ENCODE peak calls at places on chromosomes 3 and 15, in five cellular contexts. B is body of pancreas, X is adrenal gland, V is stomach, O is IMR-90. Q is an unnamed sample.

GRCh38 chr3:54345976-54346375 is 223.6 kb downstream of the CACNA2D3 start:
- DNase-seq in X (no peak), O (no peak), V (no peak), B (no peak), Q (no peak)

GRCh38 chr15:85748729-85749128 is 46.0 kb downstream of the KLHL25 start:
- DNase-seq in V (peak), O (no peak), X (no peak), B (no peak), Q (no peak)

GRCh38 chr3:40476478-40477470 is at the start of gene ZNF619:
- DNase-seq in X (peak), B (peak), V (peak), O (peak), Q (peak)

GRCh38 chr3:101852315-101852714 is 3.0 kb downstream of the NFKBIZ start:
- DNase-seq in B (no peak), X (no peak), O (no peak), V (no peak), Q (no peak)

GRCh38 chr3:36648241-36649034 is 115.9 kb downstream of the DCLK3 start:
- DNase-seq in B (no peak), X (no peak), O (peak), V (no peak), Q (peak)

GRCh38 chr15:50911001-50911400 is 2.5 kb downstream of the AP4E1 start:
- DNase-seq in O (peak), X (no peak), B (no peak), V (no peak), Q (no peak)

GRCh38 chr15:90629217-90629616 is 87.9 kb upstream of the BLM start:
- DNase-seq in V (no peak), O (no peak), X (no peak), B (no peak), Q (no peak)

GRCh38 chr3:37729119-37729518 is 132.6 kb upstream of the CTDSPL start:
- DNase-seq in O (peak), X (no peak), B (no peak), V (no peak), Q (no peak)

GRCh38 chr3:136728434-136728833 is 23.7 kb downstream of the STAG1 start:
- DNase-seq in X (no peak), O (no peak), B (no peak), V (no peak), Q (no peak)

GRCh38 chr3:34106879-34107278 is 308.4 kb downstream of the PDCD6IP start:
- DNase-seq in O (no peak), X (no peak), B (no peak), V (peak), Q (no peak)

GRCh38 chr3:184459355-184459754 is 79.5 kb downstream of the CHRD start:
- DNase-seq in O (peak), B (no peak), V (peak), X (no peak), Q (peak)

GRCh38 chr3:25150199-25150598 is 277.9 kb upstream of the RARB start:
- DNase-seq in O (no peak), X (no peak), B (no peak), V (no peak), Q (no peak)

GRCh38 chr3:46029953-46030543 is 2.8 kb upstream of the XCR1 start:
- DNase-seq in X (no peak), V (no peak), O (no peak), B (no peak), Q (no peak)

GRCh38 chr3:48428088-48428862 is 1.6 kb downstream of the PLXNB1 start:
- DNase-seq in O (no peak), V (peak), B (peak), X (no peak), Q (no peak)

GRCh38 chr15:38547255-38547997 is 17.2 kb downstream of the RASGRP1 start:
- DNase-seq in B (no peak), O (peak), X (no peak), V (no peak), Q (no peak)

GRCh38 chr3:150826466-150827282 is 63.7 kb upstream of the SIAH2 start:
- DNase-seq in B (no peak), X (no peak), O (no peak), V (no peak), Q (no peak)
- TF ChIP-seq POLR2A in B (no peak), X (no peak), O (no peak), V (no peak), Q (no peak)

DNA sequence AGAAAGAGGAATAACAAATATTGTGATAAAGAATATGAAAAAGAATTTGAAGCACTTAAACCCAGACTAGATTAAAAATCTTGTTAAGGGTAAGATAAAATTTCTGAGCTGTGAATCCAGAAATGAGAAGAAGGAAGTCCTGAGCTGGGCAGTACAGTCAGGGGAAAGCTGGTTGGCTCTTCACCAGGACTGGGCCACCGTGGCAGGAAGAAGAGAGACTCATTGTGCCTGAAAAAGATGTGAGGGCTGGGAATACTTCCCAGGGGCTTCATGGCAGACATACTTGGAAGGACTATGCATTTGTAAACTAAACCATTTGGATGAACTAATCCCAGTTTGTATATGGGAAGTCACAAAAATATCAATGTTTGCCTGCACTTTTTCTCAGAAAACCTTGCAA is 28.5 kb upstream of the MYO5C start:
- DNase-seq in O (no peak), X (no peak), B (no peak), V (no peak), Q (no peak)
- TF ChIP-seq POLR2A in O (no peak), X (no peak), B (no peak), V (no peak), Q (no peak)

GRCh38 chr3:86990734-86991481 is at the start of gene VGLL3:
- DNase-seq in B (peak), X (peak), V (peak), O (peak), Q (no peak)
- TF ChIP-seq POLR2A in B (peak), X (no peak), V (no peak), O (peak), Q (no peak)

DNA sequence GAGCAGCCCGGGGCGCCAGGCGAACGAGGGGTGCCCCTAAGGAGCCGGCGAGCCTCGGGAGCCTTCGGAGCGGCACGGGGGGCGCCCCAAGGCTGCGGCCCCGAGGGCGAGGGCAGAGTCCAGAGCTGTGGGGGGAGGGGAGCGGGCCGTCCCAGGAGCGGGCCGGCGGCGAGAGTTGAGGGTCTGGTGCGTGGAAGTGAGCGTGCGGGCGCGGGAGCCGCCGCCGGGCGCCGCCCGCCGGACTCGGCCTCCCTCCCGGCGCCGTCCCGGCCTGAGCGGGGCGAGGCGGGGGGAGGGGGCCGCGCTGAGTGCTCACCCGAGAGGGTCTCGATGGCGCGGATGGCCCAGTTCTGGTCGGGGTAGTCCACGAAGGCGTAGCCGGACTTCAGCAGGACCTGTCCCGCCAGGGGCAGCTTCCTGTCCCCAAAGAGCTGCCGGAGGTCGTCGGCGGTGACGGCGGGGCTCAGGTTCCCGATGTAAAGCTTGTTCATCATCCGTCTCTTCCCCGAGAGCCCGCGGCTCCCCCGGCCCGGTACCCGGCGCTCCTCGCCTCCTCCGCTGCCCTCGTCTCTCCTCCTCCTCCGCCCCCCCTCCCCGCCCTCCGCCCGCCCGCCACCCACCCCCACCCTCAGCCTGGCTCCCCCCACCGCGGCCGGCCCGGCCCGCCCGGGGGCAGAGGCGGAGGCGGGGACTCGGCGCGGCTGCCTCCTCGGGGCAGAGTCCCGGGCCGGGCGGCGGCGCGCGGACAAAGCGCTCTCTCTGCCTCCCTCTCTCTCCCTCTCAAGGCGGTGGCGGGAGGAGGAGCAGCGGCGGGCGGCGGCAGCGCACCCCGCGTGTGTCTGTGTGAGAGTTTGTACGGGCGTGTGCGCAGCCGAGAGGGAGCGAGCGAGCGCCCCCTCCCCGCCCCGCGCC is at the start of gene IGF2BP2:
- DNase-seq in B (peak), X (peak), O (peak), V (peak), Q (peak)
- TF ChIP-seq POLR2A in B (peak), X (peak), O (peak), V (no peak), Q (peak)

GRCh38 chr3:10248984-10249748 is 907 bp downstream of the TATDN2 start:
- DNase-seq in O (peak), V (no peak), B (peak), X (peak), Q (peak)
- TF ChIP-seq POLR2A in O (no peak), V (no peak), B (no peak), X (no peak), Q (peak)

DNA sequence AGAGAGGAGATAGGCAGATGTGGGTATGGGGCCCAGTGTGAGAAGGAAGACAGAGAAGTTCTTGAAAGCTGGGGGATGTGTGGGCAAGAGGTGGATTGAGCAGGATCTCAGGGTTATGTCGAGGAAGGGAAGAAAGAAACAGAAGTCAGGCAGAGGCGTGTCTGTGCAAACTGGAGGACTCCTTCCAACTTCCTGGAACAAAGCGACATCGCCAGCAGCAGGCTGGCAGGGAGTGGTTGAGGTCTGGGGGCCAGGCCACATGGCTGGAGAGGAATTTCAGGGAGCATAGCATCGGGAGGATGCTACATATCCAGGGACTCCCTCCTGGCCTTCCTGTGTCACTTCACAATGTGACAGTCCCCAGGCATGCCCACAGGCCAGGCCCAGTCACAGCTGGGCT is 42.9 kb upstream of the MYZAP start:
- DNase-seq in B (no peak), O (no peak), X (no peak), V (peak), Q (no peak)
- TF ChIP-seq POLR2A in B (no peak), O (no peak), X (no peak), V (no peak), Q (no peak)

DNA sequence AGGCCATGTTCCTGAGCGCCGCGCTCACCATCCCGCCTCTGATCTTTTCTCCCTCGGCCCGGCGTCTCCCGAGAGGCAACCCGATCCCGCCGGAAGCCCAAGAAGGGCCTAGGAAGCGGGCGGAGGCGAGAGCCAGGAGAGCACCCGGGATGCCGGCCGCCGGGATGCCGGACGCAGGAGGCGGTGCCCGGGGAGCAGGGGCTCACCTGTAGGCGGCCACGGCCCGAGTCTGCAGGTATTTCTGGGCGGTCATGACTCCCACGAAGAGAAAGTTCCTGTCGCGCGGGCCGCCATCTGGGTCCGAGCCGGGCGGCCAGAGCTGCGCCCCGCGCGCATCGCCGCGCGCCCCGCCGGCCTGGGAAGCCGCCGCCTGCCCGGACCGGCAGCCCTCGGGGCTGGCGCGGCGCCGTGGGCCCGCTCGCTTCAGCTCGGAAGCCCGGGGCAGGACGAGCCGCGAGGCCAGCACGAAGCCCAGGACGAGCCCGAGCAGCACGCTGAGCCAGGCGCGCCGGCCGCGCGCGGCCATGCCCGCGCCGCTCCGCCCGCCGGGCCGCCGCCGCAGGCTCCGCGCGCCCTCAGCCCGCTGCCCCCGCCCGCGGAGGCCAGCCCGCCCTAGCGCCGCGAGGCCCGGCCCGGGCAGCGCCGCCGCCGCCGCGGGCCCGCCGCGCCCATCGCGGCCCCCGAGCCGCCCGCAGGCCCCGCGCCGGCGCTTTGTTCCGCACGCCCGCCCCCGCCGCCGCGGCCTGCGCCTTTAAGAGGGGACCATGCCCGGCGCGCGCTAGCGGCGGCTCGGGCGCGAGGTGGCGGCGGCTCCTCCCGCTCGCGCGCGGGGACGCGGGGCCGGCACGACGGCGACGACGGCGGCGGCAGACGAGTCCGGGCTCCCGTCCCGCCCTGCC is 668 bp downstream of the CHSY1 start:
- DNase-seq in B (peak), X (peak), O (no peak), V (peak), Q (no peak)
- TF ChIP-seq POLR2A in B (no peak), X (no peak), O (no peak), V (no peak), Q (no peak)

DNA sequence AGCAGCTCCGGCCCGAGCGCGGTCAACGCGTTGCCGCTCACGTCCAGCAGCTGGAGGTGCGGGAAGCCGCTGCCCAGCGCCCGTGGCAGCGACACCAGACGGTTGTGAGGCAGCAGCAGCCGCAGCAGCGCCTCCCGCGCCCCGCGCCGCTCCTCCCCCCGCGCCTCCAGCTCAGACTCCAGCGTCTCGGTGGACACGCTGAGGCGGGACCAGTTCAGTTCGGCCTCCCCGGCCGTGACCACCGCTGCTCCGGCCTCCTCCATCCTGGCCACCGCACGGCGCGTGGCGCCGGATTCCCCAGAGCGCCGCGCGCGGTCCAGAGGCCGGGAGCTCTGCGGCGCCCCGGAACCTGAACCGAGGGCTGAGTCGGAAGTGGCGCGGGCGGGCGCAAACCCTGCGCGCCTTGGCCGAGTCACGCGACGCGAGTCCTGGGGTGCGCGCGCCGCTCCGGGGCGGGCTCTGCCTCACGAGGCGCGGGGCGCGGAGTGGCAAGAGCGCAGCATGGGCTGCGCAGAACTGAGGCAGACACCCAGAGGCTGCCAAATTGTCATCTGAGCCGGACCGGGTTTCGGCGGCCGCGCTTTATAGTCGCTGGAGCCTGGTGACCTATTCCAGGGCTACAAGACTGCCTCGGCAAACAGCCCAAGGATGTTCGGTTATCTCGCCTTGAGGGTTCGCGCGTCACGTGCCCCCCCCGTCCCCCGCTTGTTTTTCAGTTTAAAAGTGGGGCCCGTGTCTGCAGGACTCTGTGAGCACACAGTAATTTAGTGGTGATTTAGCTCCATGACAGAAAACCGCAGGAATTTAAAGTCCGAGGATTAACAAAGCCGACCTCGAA is at the start of gene LRRC58:
- DNase-seq in X (peak), O (peak), V (peak), B (peak), Q (peak)
- TF ChIP-seq POLR2A in X (peak), O (peak), V (no peak), B (peak), Q (peak)

GRCh38 chr3:123620338-123620737 is 35.5 kb upstream of the HACD2 start:
- DNase-seq in B (no peak), O (peak), V (no peak), X (no peak), Q (no peak)
- TF ChIP-seq POLR2A in B (no peak), O (peak), V (no peak), X (no peak), Q (no peak)